ENCODE peak calls at places on chromosome 18, in seven cellular contexts. One of them, this sample, is unnamed.

GRCh38 chr18:40911582-40912254 is 1043.3 kb upstream of the PIK3C3 start:
- DNase-seq in dorsolateral prefrontal cortex: no peak
- DNase-seq in NCI-H82: no peak
- DNase-seq in NCI-H774: no peak
- DNase-seq in NCI-H2029 treated with DMSO at 0.1 percent for 48 hours: no peak
- DNase-seq in stimulated activated CD4-positive, alpha-beta T cell treated with anti-CD3 and anti-CD28 coated beads, Interleukin-15, amount 100 ng/mL, for 1 hour: no peak
- DNase-seq in GM10248: no peak
- DNase-seq in this sample: no peak

GRCh38 chr18:43482600-43482999 is 205.3 kb upstream of the SYT4 start:
- DNase-seq in dorsolateral prefrontal cortex: no peak
- DNase-seq in NCI-H82: no peak
- DNase-seq in NCI-H774: no peak
- DNase-seq in NCI-H2029 treated with DMSO at 0.1 percent for 48 hours: no peak
- DNase-seq in stimulated activated CD4-positive, alpha-beta T cell treated with anti-CD3 and anti-CD28 coated beads, Interleukin-15, amount 100 ng/mL, for 1 hour: no peak
- DNase-seq in GM10248: no peak
- DNase-seq in this sample: no peak

GRCh38 chr18:50192903-50193795 is 1.8 kb downstream of the MYO5B start:
- DNase-seq in dorsolateral prefrontal cortex: no peak
- DNase-seq in NCI-H82: no peak
- DNase-seq in NCI-H774: no peak
- DNase-seq in NCI-H2029 treated with DMSO at 0.1 percent for 48 hours: no peak
- DNase-seq in stimulated activated CD4-positive, alpha-beta T cell treated with anti-CD3 and anti-CD28 coated beads, Interleukin-15, amount 100 ng/mL, for 1 hour: no peak
- DNase-seq in GM10248: no peak
- DNase-seq in this sample: no peak

GRCh38 chr18:45325791-45326190 is 289.5 kb upstream of the SLC14A2 start:
- DNase-seq in dorsolateral prefrontal cortex: no peak
- DNase-seq in NCI-H82: no peak
- DNase-seq in NCI-H774: no peak
- DNase-seq in NCI-H2029 treated with DMSO at 0.1 percent for 48 hours: no peak
- DNase-seq in stimulated activated CD4-positive, alpha-beta T cell treated with anti-CD3 and anti-CD28 coated beads, Interleukin-15, amount 100 ng/mL, for 1 hour: no peak
- DNase-seq in GM10248: no peak
- DNase-seq in this sample: no peak

GRCh38 chr18:13555192-13555591 is 171.2 kb downstream of the FAM210A start:
- DNase-seq in dorsolateral prefrontal cortex: no peak
- DNase-seq in NCI-H82: no peak
- DNase-seq in NCI-H774: no peak
- DNase-seq in NCI-H2029 treated with DMSO at 0.1 percent for 48 hours: no peak
- DNase-seq in stimulated activated CD4-positive, alpha-beta T cell treated with anti-CD3 and anti-CD28 coated beads, Interleukin-15, amount 100 ng/mL, for 1 hour: no peak
- DNase-seq in GM10248: no peak
- DNase-seq in this sample: no peak

GRCh38 chr18:8938817-8939216 is 163.7 kb upstream of the NDUFV2 start:
- DNase-seq in dorsolateral prefrontal cortex: no peak
- DNase-seq in NCI-H82: no peak
- DNase-seq in NCI-H774: no peak
- DNase-seq in NCI-H2029 treated with DMSO at 0.1 percent for 48 hours: no peak
- DNase-seq in stimulated activated CD4-positive, alpha-beta T cell treated with anti-CD3 and anti-CD28 coated beads, Interleukin-15, amount 100 ng/mL, for 1 hour: no peak
- DNase-seq in GM10248: no peak
- DNase-seq in this sample: no peak

GRCh38 chr18:10379511-10379910 is 74.9 kb upstream of the APCDD1 start:
- DNase-seq in dorsolateral prefrontal cortex: no peak
- DNase-seq in NCI-H82: no peak
- DNase-seq in NCI-H774: no peak
- DNase-seq in NCI-H2029 treated with DMSO at 0.1 percent for 48 hours: no peak
- DNase-seq in stimulated activated CD4-positive, alpha-beta T cell treated with anti-CD3 and anti-CD28 coated beads, Interleukin-15, amount 100 ng/mL, for 1 hour: no peak
- DNase-seq in GM10248: no peak
- DNase-seq in this sample: no peak

GRCh38 chr18:34867520-34867919 is 157.4 kb downstream of the DTNA start:
- DNase-seq in dorsolateral prefrontal cortex: no peak
- DNase-seq in NCI-H82: peak
- DNase-seq in NCI-H774: no peak
- DNase-seq in NCI-H2029 treated with DMSO at 0.1 percent for 48 hours: no peak
- DNase-seq in stimulated activated CD4-positive, alpha-beta T cell treated with anti-CD3 and anti-CD28 coated beads, Interleukin-15, amount 100 ng/mL, for 1 hour: no peak
- DNase-seq in GM10248: no peak
- DNase-seq in this sample: no peak

GRCh38 chr18:26089247-26090129 is 925 bp downstream of the SS18 start:
- DNase-seq in dorsolateral prefrontal cortex: no peak
- DNase-seq in NCI-H82: no peak
- DNase-seq in NCI-H774: no peak
- DNase-seq in NCI-H2029 treated with DMSO at 0.1 percent for 48 hours: no peak
- DNase-seq in stimulated activated CD4-positive, alpha-beta T cell treated with anti-CD3 and anti-CD28 coated beads, Interleukin-15, amount 100 ng/mL, for 1 hour: no peak
- DNase-seq in GM10248: peak
- DNase-seq in this sample: no peak

GRCh38 chr18:48294894-48295585 is 114.1 kb downstream of the ZBTB7C start:
- DNase-seq in dorsolateral prefrontal cortex: no peak
- DNase-seq in NCI-H82: no peak
- DNase-seq in NCI-H774: no peak
- DNase-seq in NCI-H2029 treated with DMSO at 0.1 percent for 48 hours: no peak
- DNase-seq in stimulated activated CD4-positive, alpha-beta T cell treated with anti-CD3 and anti-CD28 coated beads, Interleukin-15, amount 100 ng/mL, for 1 hour: no peak
- DNase-seq in GM10248: no peak
- DNase-seq in this sample: peak

GRCh38 chr18:62863629-62864028 is 148.3 kb downstream of the PHLPP1 start:
- DNase-seq in dorsolateral prefrontal cortex: no peak
- DNase-seq in NCI-H82: no peak
- DNase-seq in NCI-H774: no peak
- DNase-seq in NCI-H2029 treated with DMSO at 0.1 percent for 48 hours: no peak
- DNase-seq in stimulated activated CD4-positive, alpha-beta T cell treated with anti-CD3 and anti-CD28 coated beads, Interleukin-15, amount 100 ng/mL, for 1 hour: no peak
- DNase-seq in GM10248: no peak
- DNase-seq in this sample: no peak

GRCh38 chr18:55452123-55452611 is 135.8 kb downstream of the TCF4 start:
- DNase-seq in dorsolateral prefrontal cortex: no peak
- DNase-seq in NCI-H82: no peak
- DNase-seq in NCI-H774: no peak
- DNase-seq in NCI-H2029 treated with DMSO at 0.1 percent for 48 hours: no peak
- DNase-seq in stimulated activated CD4-positive, alpha-beta T cell treated with anti-CD3 and anti-CD28 coated beads, Interleukin-15, amount 100 ng/mL, for 1 hour: no peak
- DNase-seq in GM10248: no peak
- DNase-seq in this sample: peak

GRCh38 chr18:50298443-50299284 is 11.2 kb upstream of the CXXC1 start:
- DNase-seq in dorsolateral prefrontal cortex: no peak
- DNase-seq in NCI-H82: no peak
- DNase-seq in NCI-H774: no peak
- DNase-seq in NCI-H2029 treated with DMSO at 0.1 percent for 48 hours: no peak
- DNase-seq in stimulated activated CD4-positive, alpha-beta T cell treated with anti-CD3 and anti-CD28 coated beads, Interleukin-15, amount 100 ng/mL, for 1 hour: no peak
- DNase-seq in GM10248: no peak
- DNase-seq in this sample: no peak

GRCh38 chr18:13290856-13291271 is 72.3 kb downstream of the LDLRAD4 start:
- DNase-seq in dorsolateral prefrontal cortex: no peak
- DNase-seq in NCI-H82: no peak
- DNase-seq in NCI-H774: no peak
- DNase-seq in NCI-H2029 treated with DMSO at 0.1 percent for 48 hours: peak
- DNase-seq in stimulated activated CD4-positive, alpha-beta T cell treated with anti-CD3 and anti-CD28 coated beads, Interleukin-15, amount 100 ng/mL, for 1 hour: no peak
- DNase-seq in GM10248: no peak
- DNase-seq in this sample: no peak

GRCh38 chr18:51153659-51154371 is 43.7 kb downstream of the MEX3C start:
- DNase-seq in dorsolateral prefrontal cortex: no peak
- DNase-seq in NCI-H82: no peak
- DNase-seq in NCI-H774: no peak
- DNase-seq in NCI-H2029 treated with DMSO at 0.1 percent for 48 hours: no peak
- DNase-seq in stimulated activated CD4-positive, alpha-beta T cell treated with anti-CD3 and anti-CD28 coated beads, Interleukin-15, amount 100 ng/mL, for 1 hour: peak
- DNase-seq in GM10248: peak
- DNase-seq in this sample: no peak

GRCh38 chr18:79556829-79557585 is 122.6 kb upstream of the CTDP1 start:
- DNase-seq in dorsolateral prefrontal cortex: no peak
- DNase-seq in NCI-H82: no peak
- DNase-seq in NCI-H774: no peak
- DNase-seq in NCI-H2029 treated with DMSO at 0.1 percent for 48 hours: no peak
- DNase-seq in stimulated activated CD4-positive, alpha-beta T cell treated with anti-CD3 and anti-CD28 coated beads, Interleukin-15, amount 100 ng/mL, for 1 hour: no peak
- DNase-seq in GM10248: no peak
- DNase-seq in this sample: no peak

GRCh38 chr18:8326763-8327394 is 282.4 kb upstream of the RAB12 start:
- DNase-seq in dorsolateral prefrontal cortex: no peak
- DNase-seq in NCI-H82: no peak
- DNase-seq in NCI-H774: no peak
- DNase-seq in NCI-H2029 treated with DMSO at 0.1 percent for 48 hours: no peak
- DNase-seq in stimulated activated CD4-positive, alpha-beta T cell treated with anti-CD3 and anti-CD28 coated beads, Interleukin-15, amount 100 ng/mL, for 1 hour: no peak
- DNase-seq in GM10248: no peak
- DNase-seq in this sample: no peak

GRCh38 chr18:50780144-50780543 is 39.7 kb downstream of the MRO start:
- DNase-seq in dorsolateral prefrontal cortex: no peak
- DNase-seq in NCI-H82: no peak
- DNase-seq in NCI-H774: no peak
- DNase-seq in NCI-H2029 treated with DMSO at 0.1 percent for 48 hours: no peak
- DNase-seq in stimulated activated CD4-positive, alpha-beta T cell treated with anti-CD3 and anti-CD28 coated beads, Interleukin-15, amount 100 ng/mL, for 1 hour: no peak
- DNase-seq in GM10248: no peak
- DNase-seq in this sample: no peak

GRCh38 chr18:10705786-10706185 is 180.0 kb downstream of the NAPG start:
- DNase-seq in dorsolateral prefrontal cortex: no peak
- DNase-seq in NCI-H82: no peak
- DNase-seq in NCI-H774: no peak
- DNase-seq in NCI-H2029 treated with DMSO at 0.1 percent for 48 hours: peak
- DNase-seq in stimulated activated CD4-positive, alpha-beta T cell treated with anti-CD3 and anti-CD28 coated beads, Interleukin-15, amount 100 ng/mL, for 1 hour: no peak
- DNase-seq in GM10248: no peak
- DNase-seq in this sample: no peak

GRCh38 chr18:49843778-49844625 is 30.7 kb upstream of the ACAA2 start:
- DNase-seq in dorsolateral prefrontal cortex: no peak
- DNase-seq in NCI-H82: no peak
- DNase-seq in NCI-H774: no peak
- DNase-seq in NCI-H2029 treated with DMSO at 0.1 percent for 48 hours: no peak
- DNase-seq in stimulated activated CD4-positive, alpha-beta T cell treated with anti-CD3 and anti-CD28 coated beads, Interleukin-15, amount 100 ng/mL, for 1 hour: no peak
- DNase-seq in GM10248: no peak
- DNase-seq in this sample: no peak

GRCh38 chr18:8301427-8302172 is 307.6 kb upstream of the RAB12 start:
- DNase-seq in dorsolateral prefrontal cortex: no peak
- DNase-seq in NCI-H82: peak
- DNase-seq in NCI-H774: peak
- DNase-seq in NCI-H2029 treated with DMSO at 0.1 percent for 48 hours: peak
- DNase-seq in stimulated activated CD4-positive, alpha-beta T cell treated with anti-CD3 and anti-CD28 coated beads, Interleukin-15, amount 100 ng/mL, for 1 hour: no peak
- DNase-seq in GM10248: no peak
- DNase-seq in this sample: no peak

GRCh38 chr18:68150976-68151375 is 563.9 kb downstream of the TMX3 start:
- DNase-seq in dorsolateral prefrontal cortex: no peak
- DNase-seq in NCI-H82: no peak
- DNase-seq in NCI-H774: peak
- DNase-seq in NCI-H2029 treated with DMSO at 0.1 percent for 48 hours: no peak
- DNase-seq in stimulated activated CD4-positive, alpha-beta T cell treated with anti-CD3 and anti-CD28 coated beads, Interleukin-15, amount 100 ng/mL, for 1 hour: no peak
- DNase-seq in GM10248: no peak
- DNase-seq in this sample: no peak

GRCh38 chr18:2482711-2483475 is 88.4 kb downstream of the METTL4 start:
- DNase-seq in dorsolateral prefrontal cortex: no peak
- DNase-seq in NCI-H82: no peak
- DNase-seq in NCI-H774: no peak
- DNase-seq in NCI-H2029 treated with DMSO at 0.1 percent for 48 hours: no peak
- DNase-seq in stimulated activated CD4-positive, alpha-beta T cell treated with anti-CD3 and anti-CD28 coated beads, Interleukin-15, amount 100 ng/mL, for 1 hour: no peak
- DNase-seq in GM10248: no peak
- DNase-seq in this sample: no peak

This sample was measured in breast epithelium.